ENCODE peak calls at places on chromosomes 16 and 17, in eight cellular contexts. W, D, T, M, U, G, H and O are unnamed samples.

GRCh38 chr16:67801889-67802288 is 4.5 kb downstream of the RANBP10 start:
- DNase-seq in D (no peak), U (no peak), H (no peak), T (peak), M (no peak), G (no peak), W (no peak), O (no peak)

GRCh38 chr17:68398731-68399637 is 58.3 kb downstream of the WIPI1 start:
- DNase-seq in U (peak), D (peak), W (peak), T (peak), M (no peak), H (peak), G (peak), O (no peak)

GRCh38 chr17:18963126-18964017 is 11.4 kb downstream of the SLC5A10 start:
- DNase-seq in M (no peak), H (peak), W (no peak), U (no peak), T (no peak), G (peak), D (peak), O (no peak)

GRCh38 chr17:73255671-73256181 is 6.0 kb downstream of the CPSF4L start:
- DNase-seq in U (peak), G (peak), M (no peak), H (peak), D (peak), W (peak), T (peak), O (peak)

GRCh38 chr17:77961741-77962140 is 3.2 kb downstream of the TNRC6C start:
- DNase-seq in D (no peak), G (no peak), H (no peak), U (no peak), W (no peak), T (no peak), M (no peak), O (no peak)

GRCh38 chr16:1543085-1543896 is 9.8 kb downstream of the TMEM204 start:
- DNase-seq in H (peak), W (peak), G (peak), M (no peak), U (peak), T (peak), D (peak), O (no peak)

GRCh38 chr17:39114744-39115534 is 36.5 kb downstream of the PLXDC1 start:
- DNase-seq in M (no peak), W (no peak), H (no peak), T (no peak), U (no peak), D (peak), G (no peak), O (no peak)

GRCh38 chr16:46947900-46948547 is 25.4 kb downstream of the DNAJA2 start:
- DNase-seq in U (peak), T (peak), M (no peak), W (no peak), G (peak), H (no peak), D (peak), O (no peak)

GRCh38 chr16:72876221-72876620 is 171.7 kb downstream of the ZFHX3 start:
- DNase-seq in T (peak), U (no peak), W (no peak), M (no peak), G (no peak), H (peak), D (peak), O (no peak)

GRCh38 chr16:87305505-87306391 is 11.4 kb downstream of the C16orf95 start:
- DNase-seq in H (no peak), D (peak), M (no peak), U (no peak), G (peak), T (no peak), W (peak), O (no peak)

GRCh38 chr16:53130193-53131049 is 75.6 kb downstream of the CHD9 start:
- DNase-seq in H (peak), M (peak), D (peak), W (peak), T (peak), U (peak), G (peak), O (peak)

GRCh38 chr17:38463451-38463858 is 35.2 kb downstream of the ARHGAP23 start:
- DNase-seq in H (no peak), D (no peak), M (no peak), U (no peak), G (no peak), T (no peak), W (no peak), O (no peak)

GRCh38 chr17:69141802-69142472 is at the start of gene ABCA6:
- DNase-seq in H (no peak), T (no peak), U (no peak), D (peak), G (no peak), M (no peak), W (no peak), O (no peak)

GRCh38 chr16:85612801-85613608 is at the start of gene GSE1:
- DNase-seq in U (peak), D (peak), M (no peak), H (peak), W (peak), G (peak), T (peak), O (peak)

GRCh38 chr16:25253322-25253721 is 4.3 kb downstream of the ZKSCAN2 start:
- DNase-seq in H (no peak), G (no peak), T (no peak), U (no peak), W (no peak), M (no peak), D (no peak), O (no peak)